ENCODE peak calls at places on chromosome 7, in ten cellular contexts. N, M, B, G, T, D, F, C, J and S are unnamed samples.

GRCh38 chr7:98869374-98870070 is at the start of gene TMEM130:
- DNase-seq in B (no peak), C (no peak), G (no peak), F (no peak), N (no peak), D (no peak), T (no peak), M (no peak), J (no peak), S (no peak)

GRCh38 chr7:94396044-94396443 is 1.3 kb downstream of the COL1A2 start:
- DNase-seq in D (no peak), F (peak; percentile 74), T (no peak), G (no peak), N (no peak), M (peak; percentile 86), C (no peak), B (peak; percentile 62), J (peak; percentile 86), S (no peak)

GRCh38 chr7:73906874-73907273 is 45.9 kb downstream of the TMEM270 start:
- DNase-seq in G (no peak), J (no peak), B (no peak), N (no peak), M (no peak), T (no peak), F (no peak), C (no peak), D (no peak), S (no peak)

GRCh38 chr7:102122026-102122425 is 164.6 kb upstream of the SH2B2 start:
- DNase-seq in G (no peak), D (no peak), M (peak; percentile 84), C (peak; percentile 66), B (no peak), J (peak; percentile 74), F (peak; percentile 61), N (peak; percentile 69), T (no peak), S (no peak)

GRCh38 chr7:80699030-80699638 is 60.7 kb downstream of the CD36 start:
- DNase-seq in D (no peak), T (no peak), B (no peak), M (peak; percentile 76), F (peak; percentile 63), N (peak; percentile 7), J (peak; percentile 79), G (no peak), C (peak; percentile 46), S (no peak)

GRCh38 chr7:34672430-34672829 is 14.4 kb downstream of the NPSR1 start:
- DNase-seq in J (peak; percentile 33), T (no peak), B (no peak), D (no peak), M (no peak), G (no peak), F (peak; percentile 17), C (no peak), N (no peak), S (no peak)

GRCh38 chr7:81499262-81500116 is 270.4 kb downstream of the HGF start:
- DNase-seq in B (peak; percentile 43), T (no peak), J (peak; percentile 95), M (peak; percentile 93), N (peak; percentile 31), C (peak; percentile 78), D (no peak), F (peak; percentile 89), G (no peak), S (no peak)

GRCh38 chr7:1811850-1812692 is 142.0 kb downstream of the ELFN1 start:
- DNase-seq in F (no peak), D (peak; percentile 28), N (peak; percentile 61), T (no peak), G (no peak), J (no peak), C (no peak), B (no peak), M (peak; percentile 67), S (peak; percentile 95)

GRCh38 chr7:143000648-143001047 is 26.3 kb downstream of the OR9A2 start:
- DNase-seq in C (no peak), D (no peak), T (no peak), F (no peak), B (no peak), N (no peak), G (no peak), J (no peak), M (no peak), S (no peak)

GRCh38 chr7:143002856-143003255 is 24.1 kb downstream of the OR9A2 start:
- DNase-seq in N (no peak), C (no peak), D (peak; percentile 81), M (no peak), F (no peak), T (peak; percentile 7), B (peak; percentile 18), J (no peak), G (peak; percentile 34), S (no peak)

GRCh38 chr7:142999793-143000192 is 27.1 kb downstream of the OR9A2 start:
- DNase-seq in M (no peak), J (no peak), D (no peak), N (no peak), B (no peak), C (no peak), F (no peak), G (no peak), T (no peak), S (no peak)

GRCh38 chr7:143003393-143004051 is 23.4 kb downstream of the OR9A2 start:
- DNase-seq in T (peak; percentile 61), C (peak; percentile 69), B (peak; percentile 40), G (no peak), N (peak; percentile 65), D (no peak), J (peak; percentile 72), M (peak; percentile 51), F (peak; percentile 44), S (no peak)

DNA sequence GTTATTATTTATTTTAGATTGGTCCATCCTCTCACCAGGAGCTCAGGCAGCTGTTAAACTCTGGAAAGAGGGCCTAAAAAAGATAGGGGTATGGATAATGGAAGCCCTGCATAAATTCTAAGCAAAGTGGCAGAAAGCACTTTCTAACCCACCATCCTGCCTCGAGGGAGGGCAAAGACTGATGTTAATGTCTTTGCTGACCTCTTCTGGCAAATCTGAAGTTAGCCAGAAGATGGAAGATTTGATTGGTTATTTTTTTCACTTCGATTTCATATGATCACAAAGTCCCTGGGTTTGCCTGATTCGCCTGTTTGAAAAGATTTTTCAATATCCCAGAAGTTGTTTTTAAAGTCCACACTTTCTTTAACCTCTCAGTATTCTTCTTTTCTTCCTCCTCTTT is 24.8 kb downstream of the OR9A2 start:
- DNase-seq in T (peak; percentile 20), G (no peak), N (no peak), F (no peak), J (peak; percentile 48), C (peak; percentile 20), B (no peak), D (no peak), M (no peak), S (no peak)
- TF ChIP-seq CTCF in T (peak; percentile 57), G (no peak), N (no peak), F (peak; percentile 23), J (peak; percentile 44), C (peak; percentile 9), B (no peak), D (no peak), M (peak; percentile 23), S (peak; percentile 38)

GRCh38 chr7:55048221-55048859 is 29.5 kb downstream of the EGFR start:
- DNase-seq in T (no peak), N (no peak), M (no peak), D (peak; percentile 34), J (no peak), C (no peak), G (peak; percentile 50), F (no peak), B (no peak), S (no peak)

GRCh38 chr7:55052081-55052480 is 33.3 kb downstream of the EGFR start:
- DNase-seq in M (no peak), G (no peak), J (peak; percentile 65), F (peak; percentile 96), C (no peak), B (no peak), T (no peak), D (no peak), N (no peak), S (no peak)

GRCh38 chr7:55052726-55053431 is 34.1 kb downstream of the EGFR start:
- DNase-seq in G (no peak), M (no peak), B (no peak), N (no peak), C (no peak), F (peak; percentile 84), D (no peak), T (no peak), J (no peak), S (no peak)

GRCh38 chr7:55053651-55054226 is 34.9 kb downstream of the EGFR start:
- DNase-seq in C (no peak), N (no peak), F (peak; percentile 50), M (no peak), T (no peak), B (no peak), J (no peak), D (no peak), G (no peak), S (no peak)

GRCh38 chr7:55050286-55050685 is 31.5 kb downstream of the EGFR start:
- DNase-seq in T (no peak), N (no peak), F (no peak), D (no peak), C (peak; percentile 33), B (no peak), J (no peak), G (no peak), M (no peak), S (no peak)
- TF ChIP-seq CTCF in T (no peak), N (no peak), F (no peak), D (no peak), C (peak; percentile 24), B (no peak), J (no peak), G (no peak), M (no peak), S (no peak)

GRCh38 chr7:148110097-148110868 is 480.3 kb upstream of the C7orf33 start:
- DNase-seq in D (peak; percentile 35), F (no peak), T (no peak), C (no peak), G (no peak), J (no peak), M (peak; percentile 18), N (no peak), B (peak; percentile 58), S (no peak)
- TF ChIP-seq CTCF in D (peak; percentile 25), F (no peak), T (peak; percentile 13), C (no peak), G (no peak), J (no peak), M (peak; percentile 33), N (no peak), B (no peak), S (no peak)

DNA sequence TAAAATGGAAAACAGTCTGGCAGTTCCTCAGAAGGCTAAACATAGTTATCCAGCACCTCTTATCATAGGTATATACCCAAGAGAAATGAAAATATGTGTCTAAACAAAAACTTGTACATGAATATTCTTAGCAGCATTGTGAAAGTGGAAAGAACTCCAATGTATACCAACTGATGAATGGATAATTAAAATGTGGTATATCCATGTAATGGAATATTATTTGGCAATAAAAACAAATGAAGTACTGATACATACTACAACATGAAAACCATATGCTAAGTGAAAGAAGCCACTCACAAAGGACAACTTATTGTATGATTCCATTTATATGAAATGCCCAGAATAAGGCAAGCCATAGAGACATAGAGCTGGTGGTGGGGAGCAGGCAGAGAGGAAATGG is 32.2 kb upstream of the NAMPT start:
- DNase-seq in C (no peak), J (no peak), M (no peak), B (no peak), F (no peak), G (no peak), N (no peak), T (no peak), D (no peak), S (no peak)
- TF ChIP-seq CTCF in C (no peak), J (no peak), M (no peak), B (no peak), F (no peak), G (no peak), N (no peak), T (no peak), D (no peak), S (no peak)

GRCh38 chr7:26397786-26398435 is 106.2 kb downstream of the SNX10 start:
- DNase-seq in F (no peak), N (peak; percentile 51), T (no peak), D (no peak), B (peak; percentile 71), G (peak; percentile 59), C (peak; percentile 54), M (no peak), J (peak; percentile 3), S (peak; percentile 24)
- TF ChIP-seq CTCF in F (no peak), N (no peak), T (no peak), D (no peak), B (peak; percentile 25), G (peak; percentile 9), C (peak; percentile 2), M (no peak), J (no peak), S (no peak)